ENCODE peak calls at places on chromosomes 11 and 22, in four cellular contexts. G is cardiac muscle cell, U is fibroblast of pulmonary artery, Z is left ventricle myocardium inferior. M is an unnamed sample.

GRCh38 chr11:85595285-85595884 is 31.8 kb downstream of the DLG2 start:
- DNase-seq in U (peak), G (peak), Z (no peak), M (peak)

GRCh38 chr11:111064118-111064517 is 181.4 kb upstream of the POU2AF2 start:
- DNase-seq in G (no peak), Z (no peak), U (peak), M (peak)

GRCh38 chr11:62391642-62392425 is 27.0 kb upstream of the SCGB1A1 start:
- DNase-seq in Z (no peak), U (no peak), G (no peak), M (no peak)

GRCh38 chr11:125807909-125808308 is 20.0 kb downstream of the PATE3 start:
- DNase-seq in Z (no peak), U (peak), G (no peak), M (peak)

GRCh38 chr22:43281400-43281799 is 61.8 kb downstream of the SCUBE1 start:
- DNase-seq in G (no peak), U (no peak), Z (no peak), M (no peak)

GRCh38 chr11:70671083-70671482 is 272.8 kb downstream of the CTTN start:
- DNase-seq in U (no peak), G (no peak), Z (no peak), M (no peak)

GRCh38 chr11:112229746-112230433 is 3.7 kb downstream of the PTS start:
- DNase-seq in G (no peak), Z (no peak), U (peak), M (peak)

GRCh38 chr11:746289-747175 is 732 bp upstream of the TALDO1 start:
- DNase-seq in Z (no peak), U (no peak), G (peak), M (peak)

GRCh38 chr22:39556970-39557811 is 13.4 kb upstream of the CACNA1I start:
- DNase-seq in Z (no peak), G (peak), U (no peak), M (peak)

GRCh38 chr11:134181707-134182106 is 42.1 kb downstream of the NCAPD3 start:
- DNase-seq in G (no peak), Z (no peak), U (peak), M (no peak)

GRCh38 chr11:110832080-110832479 is 119.8 kb upstream of the ARHGAP20 start:
- DNase-seq in Z (no peak), U (no peak), G (no peak), M (no peak)

GRCh38 chr11:69034123-69034522 is 14.6 kb upstream of the TPCN2 start:
- DNase-seq in G (no peak), Z (no peak), U (no peak), M (no peak)

GRCh38 chr11:123977731-123978347 is at the start of gene OR10S1:
- DNase-seq in U (no peak), G (no peak), Z (no peak), M (no peak)

GRCh38 chr11:12806113-12806512 is 131.9 kb downstream of the TEAD1 start:
- DNase-seq in U (peak), G (no peak), Z (no peak), M (no peak)

GRCh38 chr11:44120169-44120568 is 24.7 kb downstream of the EXT2 start:
- DNase-seq in U (no peak), G (no peak), Z (peak), M (no peak)

GRCh38 chr22:25453557-25453956 is 110.9 kb upstream of the GRK3 start:
- DNase-seq in G (no peak), U (no peak), Z (no peak), M (no peak)

GRCh38 chr11:66311965-66312548 is 4.8 kb downstream of the CD248 start:
- DNase-seq in G (peak), Z (peak), U (peak), M (peak)

GRCh38 chr11:46642627-46643335 is 25.4 kb downstream of the ATG13 start:
- DNase-seq in Z (no peak), U (no peak), G (no peak), M (no peak)

GRCh38 chr22:28181332-28181731 is 262.3 kb upstream of the PITPNB start:
- DNase-seq in U (peak), G (no peak), Z (no peak), M (peak)

GRCh38 chr11:19849947-19850593 is 137.4 kb downstream of the NAV2 start:
- DNase-seq in U (no peak), G (no peak), Z (no peak), M (no peak)

GRCh38 chr22:28171135-28171534 is 252.1 kb upstream of the PITPNB start:
- DNase-seq in Z (no peak), U (peak), G (no peak), M (peak)

GRCh38 chr11:35148163-35148562 is 9.2 kb downstream of the CD44 start:
- DNase-seq in Z (no peak), G (no peak), U (no peak), M (no peak)

GRCh38 chr11:3180869-3181268 is 15.8 kb upstream of the OSBPL5 start:
- DNase-seq in U (no peak), G (no peak), Z (no peak), M (no peak)

GRCh38 chr11:65530157-65530496 is 5.2 kb downstream of the SCYL1 start:
- DNase-seq in U (no peak), G (no peak), Z (no peak), M (no peak)

GRCh38 chr11:33479216-33479615 is 221.4 kb downstream of the C11orf91 start:
- DNase-seq in U (no peak), G (no peak), Z (no peak), M (no peak)

GRCh38 chr11:124026498-124026897 is at the start of gene OR10G8:
- DNase-seq in Z (no peak), G (no peak), U (no peak), M (no peak)

GRCh38 chr11:36385121-36385530 is 89.0 kb downstream of the PRR5L start:
- DNase-seq in G (no peak), U (peak), Z (no peak), M (peak)

GRCh38 chr22:42871146-42872050 is 14.3 kb upstream of the ARFGAP3 start:
- DNase-seq in U (no peak), G (no peak), Z (no peak), M (no peak)

GRCh38 chr11:83025267-83025704 is 46.4 kb downstream of the RAB30 start:
- DNase-seq in U (no peak), G (no peak), Z (no peak), M (peak)

GRCh38 chr11:1290052-1291040 is 19.1 kb downstream of the TOLLIP start:
- DNase-seq in G (no peak), Z (no peak), U (no peak), M (no peak)

GRCh38 chr22:18044548-18045271 is 20.3 kb upstream of the MICAL3 start:
- DNase-seq in G (no peak), U (no peak), Z (peak), M (peak)

GRCh38 chr22:18048441-18048898 is 24.1 kb upstream of the MICAL3 start:
- DNase-seq in Z (no peak), U (no peak), G (no peak), M (peak)

GRCh38 chr22:18045794-18046193 is 21.4 kb upstream of the MICAL3 start:
- DNase-seq in U (no peak), Z (no peak), G (no peak), M (no peak)

GRCh38 chr22:18050065-18050464 is 25.7 kb upstream of the MICAL3 start:
- DNase-seq in G (no peak), U (no peak), Z (no peak), M (no peak)

DNA sequence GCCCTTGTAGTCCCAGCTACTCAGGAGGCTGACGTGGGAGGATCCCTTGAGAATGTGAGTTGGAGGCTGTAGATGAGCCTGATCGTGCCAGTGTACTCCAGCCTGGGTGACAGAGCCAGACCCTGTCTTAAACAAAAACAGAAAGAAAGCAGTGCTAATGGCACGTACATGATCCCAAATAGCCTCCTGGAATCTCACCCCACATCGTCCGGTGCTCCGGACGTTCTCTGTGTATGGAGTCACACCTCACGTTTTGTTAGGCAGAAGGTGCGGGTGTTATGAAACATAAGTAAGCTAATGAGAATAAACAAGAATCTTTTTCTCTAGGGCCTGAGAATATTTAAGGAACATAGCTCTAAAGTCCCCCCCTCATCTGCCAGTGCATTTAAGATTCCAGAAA is 23.7 kb upstream of the MICAL3 start:
- DNase-seq in Z (no peak), U (no peak), G (no peak), M (no peak)
- H3K4me3 ChIP-seq in Z (peak), U (no peak), G (no peak), M (peak)

GRCh38 chr11:72334651-72335050 is 90.7 kb upstream of the PHOX2A start:
- DNase-seq in G (no peak), U (no peak), Z (no peak), M (no peak)

GRCh38 chr11:72331761-72332160 is 87.8 kb upstream of the PHOX2A start:
- DNase-seq in U (no peak), Z (no peak), G (no peak), M (no peak)

GRCh38 chr11:72330131-72330727 is 86.3 kb upstream of the PHOX2A start:
- DNase-seq in G (no peak), Z (no peak), U (no peak), M (no peak)

GRCh38 chr11:72336163-72336562 is 92.2 kb upstream of the PHOX2A start:
- DNase-seq in Z (no peak), G (no peak), U (no peak), M (no peak)

DNA sequence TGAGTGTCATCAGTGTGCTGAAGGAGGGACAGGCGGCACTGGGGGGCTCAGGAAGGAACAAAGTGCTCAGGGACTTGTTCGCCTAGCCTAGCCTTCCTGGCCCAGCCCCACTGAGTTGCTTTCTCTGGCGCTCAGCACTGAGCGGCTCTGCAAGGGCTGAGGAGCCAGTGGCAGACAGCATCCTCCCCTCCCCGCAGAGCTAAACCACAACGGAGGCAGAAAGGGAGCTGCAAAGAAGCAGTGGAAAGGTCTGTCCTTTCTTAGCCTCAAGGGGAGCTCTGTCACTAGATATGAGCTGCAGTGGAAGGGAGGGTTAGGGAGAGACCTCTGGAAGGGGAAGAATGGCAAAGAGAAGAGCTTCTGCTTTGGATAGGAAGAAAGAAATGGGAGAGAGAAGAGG is 89.7 kb upstream of the PHOX2A start:
- DNase-seq in Z (no peak), U (peak), G (peak), M (peak)
- TF ChIP-seq CTCF in Z (no peak), U (no peak), G (peak), M (peak)

GRCh38 chr22:19748139-19748538 is 12.4 kb upstream of the TBX1 start:
- DNase-seq in Z (no peak), G (no peak), U (no peak), M (no peak)
- H3K4me3 ChIP-seq in Z (no peak), G (no peak), U (no peak), M (no peak)

GRCh38 chr11:102914238-102915043 is 39.7 kb upstream of the MMP12 start:
- DNase-seq in G (peak), Z (no peak), U (peak), M (peak)
- TF ChIP-seq CTCF in G (peak), Z (peak), U (peak), M (peak)

DNA sequence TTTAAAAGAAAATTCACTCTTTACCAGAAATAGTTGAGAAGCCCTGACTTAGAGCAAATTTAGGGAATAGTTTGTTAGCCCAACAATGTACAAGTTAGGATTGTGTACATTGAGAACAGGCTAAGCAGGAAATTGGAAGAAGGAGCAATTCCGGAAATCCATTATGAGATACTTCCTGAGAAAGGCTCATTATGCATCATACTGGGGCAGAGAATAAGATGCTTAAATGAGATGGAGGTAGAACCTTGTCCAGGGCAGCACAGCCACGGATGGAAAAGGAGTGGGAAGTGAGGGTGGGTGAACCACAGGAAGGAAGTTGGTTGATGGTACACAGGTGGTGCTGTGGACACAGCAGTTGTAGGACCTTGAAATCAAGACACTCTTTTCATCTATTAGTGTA is 180.2 kb downstream of the PGR start:
- DNase-seq in G (no peak), U (no peak), Z (no peak), M (no peak)
- H3K4me3 ChIP-seq in G (no peak), U (no peak), Z (no peak), M (no peak)

M was measured in choroid plexus epithelial cell.